ENCODE peak calls at places on chromosome 17, in four cellular contexts. Q is HepG2, H is K562, D is GM12878. Y is an unnamed sample.

GRCh38 chr17:44989552-44990138 is 21.5 kb upstream of the C1QL1 start:
- DNase-seq in Q (no peak), H (no peak), D (peak; percentile 27), Y (no peak)

GRCh38 chr17:45127583-45128300 is 4.6 kb downstream of the PLCD3 start:
- DNase-seq in Q (peak; percentile 85), H (no peak), D (no peak), Y (no peak)

GRCh38 chr17:60971515-60972369 is 294.1 kb downstream of the BCAS3 start:
- DNase-seq in Q (peak; percentile 56), H (peak; percentile 48), D (peak; percentile 4), Y (peak; percentile 71)

GRCh38 chr17:62101090-62101489 is 36.0 kb upstream of the MED13 start:
- DNase-seq in Q (no peak), H (no peak), D (no peak), Y (no peak)

GRCh38 chr17:57210224-57210553 is 46.1 kb upstream of the MSI2 start:
- DNase-seq in Q (no peak), H (no peak), D (no peak), Y (no peak)

GRCh38 chr17:44200478-44201155 is 933 bp upstream of the ATXN7L3 start:
- DNase-seq in Q (peak; percentile 38), H (peak; percentile 42), D (no peak), Y (no peak)

GRCh38 chr17:69047368-69048263 is 13.1 kb downstream of the ABCA9 start:
- DNase-seq in Q (peak; percentile 100), H (peak; percentile 94), D (no peak), Y (no peak)

GRCh38 chr17:27354491-27355081 is 60.7 kb downstream of the WSB1 start:
- DNase-seq in Q (peak; percentile 46), H (peak; percentile 59), D (no peak), Y (no peak)

GRCh38 chr17:81129711-81130367 is 35.5 kb upstream of the PVALEF start:
- DNase-seq in Q (no peak), H (no peak), D (no peak), Y (no peak)

GRCh38 chr17:34252138-34252889 is 2.8 kb upstream of the CCL2 start:
- DNase-seq in Q (no peak), H (peak; percentile 46), D (peak; percentile 7), Y (peak; percentile 49)

GRCh38 chr17:66348605-66349165 is 46.3 kb downstream of the PRKCA start:
- DNase-seq in Q (peak; percentile 68), H (peak; percentile 88), D (no peak), Y (peak; percentile 48)

GRCh38 chr17:4942760-4943508 is 2.9 kb downstream of the RNF167 start:
- DNase-seq in Q (no peak), H (no peak), D (no peak), Y (no peak)

GRCh38 chr17:62109378-62109902 is 44.4 kb upstream of the MED13 start:
- DNase-seq in Q (peak; percentile 90), H (peak; percentile 93), D (peak; percentile 77), Y (peak; percentile 79)

GRCh38 chr17:81032641-81033422 is 2.1 kb upstream of the BAIAP2 start:
- DNase-seq in Q (no peak), H (no peak), D (no peak), Y (no peak)

GRCh38 chr17:40909351-40909750 is 24.3 kb upstream of the KRT20 start:
- DNase-seq in Q (peak; percentile 92), H (peak; percentile 83), D (no peak), Y (peak; percentile 75)

GRCh38 chr17:22461460-22462145 is 769.3 kb downstream of the KCNJ18 start:
- DNase-seq in Q (no peak), H (peak; percentile 78), D (no peak), Y (no peak)

GRCh38 chr17:4893721-4894560 is 5.4 kb upstream of the C17orf107 start:
- DNase-seq in Q (no peak), H (no peak), D (no peak), Y (no peak)

GRCh38 chr17:59840908-59841666 is 51.7 kb downstream of the TUBD1 start:
- DNase-seq in Q (no peak), H (peak; percentile 56), D (no peak), Y (no peak)

GRCh38 chr17:80688994-80689635 is 144.5 kb downstream of the RPTOR start:
- DNase-seq in Q (no peak), H (peak; percentile 90), D (no peak), Y (no peak)

GRCh38 chr17:62792122-62792800 is 15.9 kb downstream of the MARCHF10 start:
- DNase-seq in Q (peak; percentile 74), H (no peak), D (no peak), Y (no peak)

GRCh38 chr17:40548491-40548981 is 16.7 kb downstream of the CCR7 start:
- DNase-seq in Q (no peak), H (no peak), D (no peak), Y (no peak)

GRCh38 chr17:80361495-80362220 is 53.3 kb upstream of the ENDOV start:
- DNase-seq in Q (no peak), H (peak; percentile 37), D (no peak), Y (peak; percentile 71)

GRCh38 chr17:39740357-39741111 is 2.8 kb downstream of the GRB7 start:
- DNase-seq in Q (peak; percentile 90), H (peak; percentile 66), D (no peak), Y (peak; percentile 26)

GRCh38 chr17:12637745-12638651 is 27.7 kb upstream of the MYOCD start:
- DNase-seq in Q (no peak), H (no peak), D (no peak), Y (no peak)

GRCh38 chr17:5111402-5112204 is at the start of gene ZNF232:
- DNase-seq in Q (peak; percentile 94), H (peak; percentile 94), D (peak; percentile 84), Y (peak; percentile 98)

GRCh38 chr17:48561894-48562810 is 16.0 kb downstream of the HOXB4 start:
- DNase-seq in Q (no peak), H (peak; percentile 47), D (peak; percentile 65), Y (no peak)

GRCh38 chr17:60862482-60862881 is 184.8 kb downstream of the BCAS3 start:
- DNase-seq in Q (no peak), H (no peak), D (no peak), Y (no peak)

GRCh38 chr17:15348030-15348429 is 6.6 kb upstream of the TEKT3 start:
- DNase-seq in Q (no peak), H (no peak), D (no peak), Y (no peak)

GRCh38 chr17:16215965-16216316 is 607 bp upstream of the NCOR1 start:
- DNase-seq in Q (peak; percentile 57), H (peak; percentile 69), D (no peak), Y (no peak)

GRCh38 chr17:49822829-49823228 is 25.0 kb downstream of the TAC4 start:
- DNase-seq in Q (no peak), H (no peak), D (no peak), Y (no peak)

GRCh38 chr17:49829026-49829425 is 18.8 kb downstream of the TAC4 start:
- DNase-seq in Q (no peak), H (no peak), D (no peak), Y (no peak)

GRCh38 chr17:49823614-49824013 is 24.3 kb downstream of the TAC4 start:
- DNase-seq in Q (no peak), H (no peak), D (no peak), Y (no peak)

GRCh38 chr17:49821916-49822315 is 26.0 kb downstream of the TAC4 start:
- DNase-seq in Q (no peak), H (no peak), D (no peak), Y (no peak)

DNA sequence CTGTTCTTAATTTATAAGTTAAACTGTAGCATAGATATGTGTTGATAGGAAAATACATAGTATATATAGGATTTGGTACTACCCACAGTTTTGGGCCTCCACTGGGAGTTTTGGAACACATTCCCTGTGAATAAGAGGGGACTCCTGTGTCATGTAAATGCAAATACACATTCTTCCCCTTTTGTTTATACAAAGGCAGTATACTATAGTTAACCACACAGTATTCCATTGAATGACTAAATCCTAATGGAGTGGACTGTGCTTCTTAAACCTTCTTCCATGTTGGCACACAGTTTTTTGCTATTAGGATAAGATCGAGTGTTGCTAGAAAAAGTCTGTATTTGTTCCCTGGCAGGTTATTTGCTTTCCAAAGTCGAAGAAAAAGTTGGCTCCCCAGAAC is 22.2 kb downstream of the TAC4 start:
- DNase-seq in Q (no peak), H (no peak), D (no peak), Y (no peak)
- TF ChIP-seq REST in Q (no peak), H (no peak), D (no peak), Y (no peak)

DNA sequence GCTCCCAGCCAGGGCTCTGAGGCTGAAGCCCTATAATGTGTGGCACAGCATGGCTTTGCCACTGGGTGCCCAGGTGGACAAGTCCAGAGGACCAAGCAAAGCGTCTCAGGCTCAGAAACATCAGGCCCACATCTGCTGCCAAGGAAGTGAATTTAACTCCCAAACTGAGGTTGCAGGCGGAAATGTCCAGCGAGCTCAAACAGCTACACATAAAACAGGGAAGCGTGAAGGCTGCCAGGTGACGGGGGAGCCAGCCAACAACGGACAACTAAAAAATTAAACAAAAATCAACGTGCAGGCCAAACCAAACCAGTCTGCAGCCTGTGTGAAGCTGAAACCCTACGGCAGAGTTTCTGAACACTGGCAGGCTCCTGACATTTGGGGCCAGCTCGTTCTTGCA is 2.5 kb downstream of the TK1 start:
- DNase-seq in Q (no peak), H (no peak), D (no peak), Y (no peak)
- TF ChIP-seq NFIC in Q (no peak), H (no peak), D (no peak), Y (no peak)

GRCh38 chr17:42744806-42745617 is at the start of gene EZH1:
- DNase-seq in Q (peak; percentile 91), H (peak; percentile 96), D (peak; percentile 70), Y (peak; percentile 100)
- TF ChIP-seq RFX5 in Q (no peak), H (no peak), D (no peak), Y (no peak)

DNA sequence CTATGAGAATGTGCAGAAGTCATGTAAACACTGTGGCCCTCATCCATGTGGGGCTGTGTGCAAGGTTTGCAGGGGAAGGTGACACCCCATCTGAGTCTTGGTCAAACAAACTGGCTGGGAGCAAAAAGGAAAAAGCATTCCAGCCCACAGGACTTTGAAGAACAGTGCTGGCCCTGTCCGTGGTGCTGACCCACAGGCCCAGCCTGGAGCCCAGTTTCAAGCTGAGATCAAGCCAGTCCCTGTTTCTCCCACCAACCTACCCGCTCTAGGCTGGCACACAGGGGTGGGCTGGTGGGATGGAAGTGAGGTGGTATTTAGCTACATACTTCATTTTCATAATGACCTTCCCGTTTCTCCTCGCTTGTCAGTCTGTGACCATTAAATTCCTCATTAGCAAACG is 12.7 kb upstream of the RPL38 start:
- DNase-seq in Q (peak; percentile 20), H (no peak), D (no peak), Y (no peak)
- TF ChIP-seq REST in Q (peak; percentile 98), H (peak; percentile 93), D (peak; percentile 84), Y (peak; percentile 95)

DNA sequence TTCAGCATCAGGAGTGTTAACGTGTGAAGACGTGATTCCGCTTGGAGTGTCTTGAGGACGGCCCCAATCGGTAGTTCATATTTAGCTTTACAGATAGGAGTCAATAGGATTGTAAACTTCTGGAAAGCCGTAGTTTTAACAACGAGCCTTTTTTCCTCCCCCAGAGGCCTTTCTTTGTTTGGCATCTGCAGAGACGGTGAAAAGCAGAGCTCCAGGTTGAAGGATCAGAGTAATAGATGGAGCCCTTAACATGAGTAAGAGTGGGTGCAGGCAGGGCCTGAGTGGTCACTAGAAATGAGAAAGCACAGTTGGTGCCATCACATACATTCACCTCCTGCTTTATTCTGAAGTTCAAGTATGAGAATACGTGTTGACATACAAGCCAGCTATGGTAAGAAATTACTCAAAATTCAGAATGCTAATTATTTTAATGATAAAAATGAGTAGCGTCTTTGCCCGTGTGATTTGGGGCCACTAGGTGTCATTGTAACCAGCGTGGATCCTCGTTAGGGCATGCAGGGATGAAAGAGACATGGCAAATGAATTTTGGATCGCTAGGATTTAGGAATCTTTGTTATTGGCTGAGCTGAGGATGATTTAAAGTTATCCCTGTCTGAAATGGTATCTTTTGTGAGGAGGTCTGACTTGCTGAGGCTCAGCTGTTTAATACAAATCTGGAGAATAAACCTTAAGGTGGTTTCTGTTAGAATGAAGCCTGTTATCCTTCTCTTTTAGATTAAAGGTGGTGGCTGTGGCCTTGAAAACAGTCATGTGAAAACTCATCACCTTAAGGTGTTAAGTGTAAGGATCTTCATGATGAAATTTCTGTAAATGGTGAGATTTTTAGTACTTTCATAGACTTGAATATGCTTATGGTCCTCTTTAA is 18.6 kb downstream of the PRCD start:
- DNase-seq in Q (no peak), H (peak; percentile 64), D (no peak), Y (peak; percentile 69)
- TF ChIP-seq NFIC in Q (no peak), H (no peak), D (no peak), Y (no peak)

Y was measured in SK-N-SH.